ENCODE peak calls at places on chromosomes 4 and X, in four cellular contexts. One of them, this sample, is unnamed.

GRCh38 chrX:106484233-106484632 is 127.5 kb upstream of the RADX start:
- DNase-seq in ovary: no peak
- DNase-seq in psoas muscle: no peak
- DNase-seq in upper lobe of right lung: no peak
- DNase-seq in this sample: no peak

GRCh38 chr4:159077702-159078495 is 25.0 kb upstream of the RAPGEF2 start:
- DNase-seq in ovary: no peak
- DNase-seq in psoas muscle: no peak
- DNase-seq in upper lobe of right lung: no peak
- DNase-seq in this sample: no peak

GRCh38 chr4:20618010-20618409 is 82.2 kb upstream of the PACRGL start:
- DNase-seq in ovary: no peak
- DNase-seq in psoas muscle: peak
- DNase-seq in upper lobe of right lung: peak
- DNase-seq in this sample: no peak

GRCh38 chrX:103467156-103467555 is 52.1 kb downstream of the RAB40A start:
- DNase-seq in ovary: no peak
- DNase-seq in psoas muscle: no peak
- DNase-seq in upper lobe of right lung: no peak
- DNase-seq in this sample: no peak

GRCh38 chrX:9532349-9532748 is 67.5 kb downstream of the TBL1X start:
- DNase-seq in ovary: peak
- DNase-seq in psoas muscle: no peak
- DNase-seq in upper lobe of right lung: no peak
- DNase-seq in this sample: no peak

GRCh38 chr4:8556341-8557150 is 23.6 kb upstream of the GPR78 start:
- DNase-seq in ovary: peak
- DNase-seq in psoas muscle: no peak
- DNase-seq in upper lobe of right lung: peak
- DNase-seq in this sample: no peak

GRCh38 chr4:128950796-128951195 is 141.3 kb downstream of the JADE1 start:
- DNase-seq in ovary: no peak
- DNase-seq in psoas muscle: no peak
- DNase-seq in upper lobe of right lung: no peak
- DNase-seq in this sample: no peak

GRCh38 chrX:126342859-126343258 is 176.8 kb upstream of the DCAF12L2 start:
- DNase-seq in ovary: no peak
- DNase-seq in psoas muscle: no peak
- DNase-seq in upper lobe of right lung: no peak
- DNase-seq in this sample: no peak

GRCh38 chr4:165060938-165061337 is 7.3 kb downstream of the TRIM75 start:
- DNase-seq in ovary: no peak
- DNase-seq in psoas muscle: no peak
- DNase-seq in upper lobe of right lung: no peak
- DNase-seq in this sample: no peak
- TF ChIP-seq CTCF in ovary: no peak
- TF ChIP-seq CTCF in psoas muscle: no peak
- TF ChIP-seq CTCF in upper lobe of right lung: no peak
- TF ChIP-seq CTCF in this sample: no peak

GRCh38 chrX:1244164-1245076 is 24.2 kb upstream of the CSF2RA start:
- DNase-seq in ovary: no peak
- DNase-seq in psoas muscle: no peak
- DNase-seq in upper lobe of right lung: no peak
- DNase-seq in this sample: no peak
- TF ChIP-seq CTCF in ovary: no peak
- TF ChIP-seq CTCF in psoas muscle: no peak
- TF ChIP-seq CTCF in upper lobe of right lung: no peak
- TF ChIP-seq CTCF in this sample: peak

GRCh38 chrX:47814853-47815252 is 21.8 kb upstream of the ZNF81 start:
- DNase-seq in ovary: no peak
- DNase-seq in psoas muscle: no peak
- DNase-seq in upper lobe of right lung: no peak
- DNase-seq in this sample: no peak
- TF ChIP-seq CTCF in ovary: no peak
- TF ChIP-seq CTCF in psoas muscle: no peak
- TF ChIP-seq CTCF in upper lobe of right lung: no peak
- TF ChIP-seq CTCF in this sample: no peak

DNA sequence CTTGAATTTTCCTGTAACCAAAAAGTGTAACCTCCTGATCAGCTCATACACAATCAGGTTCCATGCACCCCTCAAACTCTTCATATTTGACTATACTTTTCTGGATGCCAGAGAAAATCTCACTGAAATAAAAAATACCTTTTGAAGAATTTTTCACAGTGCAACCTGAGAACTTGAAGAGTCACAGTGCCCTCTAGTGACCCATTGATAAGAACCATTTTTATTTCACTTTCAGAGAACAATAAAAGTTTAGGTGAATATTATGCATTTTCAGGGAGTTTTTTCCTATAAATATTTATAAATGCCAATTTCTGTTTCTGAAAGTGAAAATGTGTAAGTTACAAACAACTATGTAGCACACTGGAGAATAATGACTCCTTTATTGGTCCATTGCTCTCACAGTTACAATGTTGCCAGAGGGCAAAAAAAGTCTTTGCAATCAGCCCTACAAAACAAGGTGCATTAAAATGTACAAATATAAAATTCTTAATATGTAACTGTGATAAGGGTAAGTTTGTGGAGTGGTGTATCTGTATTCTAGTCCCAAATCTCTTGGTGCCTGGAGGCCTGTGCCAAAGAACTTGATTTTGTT is 153.6 kb upstream of the INTU start:
- DNase-seq in ovary: no peak
- DNase-seq in psoas muscle: no peak
- DNase-seq in upper lobe of right lung: no peak
- DNase-seq in this sample: no peak
- TF ChIP-seq CTCF in ovary: no peak
- TF ChIP-seq CTCF in psoas muscle: peak
- TF ChIP-seq CTCF in upper lobe of right lung: peak
- TF ChIP-seq CTCF in this sample: peak

This sample was measured in CD14-positive monocyte.